ENCODE peak calls at places on chromosomes 12 and 14, in seven cellular contexts. N is lung, H is gastrocnemius medialis, O is heart right ventricle, P is transverse colon, G is GM23248, W is aorta. Q is an unnamed sample. For H3K4me1, the result is how much of the 10 kb centered on the place peaks cover.

GRCh38 chr12:122894173-122895121 is 1.5 kb downstream of the VPS37B start:
- DNase-seq in P (peak), W (no peak), H (no peak), N (peak), O (no peak), G (peak), Q (no peak)

GRCh38 chr12:84803661-84804060 is 108.9 kb downstream of the SLC6A15 start:
- DNase-seq in W (no peak), P (no peak), G (no peak), N (no peak), H (no peak), O (no peak), Q (no peak)

GRCh38 chr14:31835049-31835448 is 242.1 kb upstream of the ARHGAP5 start:
- DNase-seq in G (peak), H (no peak), P (no peak), O (no peak), W (no peak), N (no peak), Q (no peak)

GRCh38 chr14:77023001-77023996 is 5.2 kb downstream of the IRF2BPL start:
- DNase-seq in H (no peak), G (peak), O (no peak), W (peak), N (no peak), P (peak), Q (no peak)

GRCh38 chr12:114784526-114784925 is 100.6 kb upstream of the TBX3 start:
- DNase-seq in O (no peak), P (no peak), W (no peak), G (no peak), N (no peak), H (no peak), Q (peak)

GRCh38 chr14:104299993-104300761 is 161.8 kb downstream of the KIF26A start:
- DNase-seq in W (peak), P (no peak), N (no peak), G (no peak), H (no peak), O (peak), Q (no peak)

GRCh38 chr12:5395443-5396401 is 36.2 kb upstream of the NTF3 start:
- DNase-seq in H (no peak), P (no peak), W (no peak), G (no peak), N (no peak), O (no peak), Q (no peak)

GRCh38 chr14:29603721-29604120 is 323.9 kb downstream of the PRKD1 start:
- DNase-seq in W (no peak), G (no peak), N (no peak), H (no peak), O (no peak), P (no peak), Q (no peak)

GRCh38 chr12:79375050-79375449 is 315.7 kb downstream of the PAWR start:
- DNase-seq in H (no peak), G (no peak), P (no peak), W (no peak), N (no peak), O (no peak), Q (no peak)

GRCh38 chr12:25556136-25556535 is 3.1 kb upstream of the LMNTD1 start:
- DNase-seq in N (no peak), W (no peak), G (no peak), P (no peak), H (no peak), O (no peak), Q (no peak)

GRCh38 chr14:22147716-22148115 is 441.3 kb downstream of the DAD1 start:
- DNase-seq in N (no peak), G (no peak), O (no peak), P (no peak), W (no peak), H (no peak), Q (no peak)

DNA sequence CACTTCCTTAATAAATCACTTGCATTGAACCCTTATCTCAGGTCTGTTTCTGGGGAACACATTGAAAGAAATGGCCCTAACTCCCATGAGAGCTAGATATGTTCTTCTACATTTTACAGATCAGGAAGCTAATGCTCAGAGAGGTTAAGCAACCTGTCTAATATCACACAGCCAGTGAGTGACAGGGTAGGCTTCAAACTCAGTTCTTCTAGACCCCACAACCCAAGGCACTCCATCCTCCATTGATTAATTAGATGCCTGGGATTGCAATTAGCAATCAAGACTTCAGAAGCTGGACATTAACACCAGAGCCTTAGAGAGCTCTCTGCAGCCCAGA is 59.8 kb downstream of the C14orf132 start:
- DNase-seq in N (no peak), O (no peak), G (no peak), H (no peak), P (no peak), W (no peak), Q (no peak)
- H3K4me1 ChIP-seq in N (under half), O (under half), G (under half), H (under half), P (under half), W (under half), Q (under half)

GRCh38 chr14:95496690-95497241 is 19.7 kb downstream of the SYNE3 start:
- DNase-seq in W (peak), P (no peak), O (no peak), H (no peak), N (no peak), G (no peak), Q (no peak)

GRCh38 chr14:95495093-95495492 is 21.4 kb downstream of the SYNE3 start:
- DNase-seq in P (no peak), H (no peak), W (peak), N (no peak), O (no peak), G (no peak), Q (no peak)

GRCh38 chr14:95495538-95496025 is 20.9 kb downstream of the SYNE3 start:
- DNase-seq in P (peak), H (no peak), W (peak), O (no peak), G (no peak), N (no peak), Q (no peak)

GRCh38 chr14:95497561-95498011 is 18.9 kb downstream of the SYNE3 start:
- DNase-seq in P (no peak), N (no peak), G (no peak), O (no peak), H (no peak), W (peak), Q (no peak)

GRCh38 chr14:95496111-95496681 is 20.3 kb downstream of the SYNE3 start:
- DNase-seq in P (no peak), W (peak), N (no peak), H (no peak), G (peak), O (no peak), Q (no peak)
- H3K27ac ChIP-seq in P (peak), W (no peak), N (peak), H (peak), G (no peak), O (peak), Q (no peak)

DNA sequence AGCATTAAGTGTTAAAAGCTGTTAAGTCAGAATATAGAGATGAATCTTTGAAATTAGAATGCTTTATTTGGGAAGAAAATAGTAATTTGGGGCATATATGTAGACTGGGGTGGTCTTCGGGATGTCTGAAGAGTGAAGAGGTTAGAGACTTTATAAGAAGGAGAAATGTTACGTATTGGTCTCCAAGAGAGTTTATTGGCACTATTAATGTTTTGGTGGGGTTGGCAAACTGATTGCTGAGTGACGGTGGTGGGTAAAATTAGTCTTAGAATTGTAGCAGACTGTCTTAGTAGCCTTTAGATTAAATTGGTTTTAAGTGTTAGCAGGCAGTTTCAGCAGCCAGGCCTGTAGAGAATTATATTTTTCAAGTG is 4.9 kb upstream of the ATP23 start:
- DNase-seq in G (no peak), H (no peak), O (no peak), N (no peak), W (no peak), P (no peak), Q (no peak)
- H3K4me3 ChIP-seq in G (peak), H (peak), O (peak), N (no peak), W (peak), P (peak), Q (no peak)

DNA sequence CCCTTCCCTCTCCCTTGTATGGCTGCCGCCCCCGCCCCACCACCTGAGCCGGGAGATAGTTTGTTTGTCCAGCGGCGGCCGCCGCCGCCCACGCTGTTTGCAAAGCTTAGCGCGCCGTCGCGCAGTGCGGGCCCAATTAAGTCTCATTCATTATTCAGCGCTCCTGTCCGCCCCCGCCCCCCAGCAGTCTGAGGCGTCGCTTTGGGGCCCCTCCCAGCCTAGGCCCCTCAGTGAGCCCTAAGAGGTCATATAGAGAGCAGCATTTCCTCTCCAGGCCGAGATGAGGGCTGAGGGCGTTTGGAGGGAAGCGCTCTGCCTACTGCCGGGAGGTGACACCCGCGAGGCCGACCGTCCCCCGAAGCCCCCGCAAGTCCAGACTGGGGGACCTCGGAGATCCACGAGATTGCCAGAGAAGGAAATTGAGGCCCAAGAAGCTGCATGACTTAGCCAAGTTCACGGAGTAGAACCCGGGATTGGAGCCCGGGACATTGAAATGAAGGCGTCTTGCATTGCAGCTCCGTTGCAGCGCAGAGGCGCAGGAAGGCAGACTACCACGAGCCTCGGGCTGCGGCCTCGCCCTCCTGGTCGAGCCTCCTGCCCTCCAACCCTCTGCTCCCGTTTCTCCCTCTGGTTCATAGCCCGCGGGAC is at the start of gene DNAJC22:
- DNase-seq in H (no peak), G (peak), P (peak), W (no peak), O (no peak), N (no peak), Q (no peak)
- H3K4me1 ChIP-seq in H (under half), G (under half), P (under half), W (under half), O (half or more), N (under half), Q (under half)

GRCh38 chr14:58398495-58398894 is 2.8 kb downstream of the TOMM20L start:
- DNase-seq in N (no peak), P (no peak), H (no peak), G (no peak), O (no peak), W (no peak), Q (no peak)

GRCh38 chr14:58395815-58396626 is at the start of gene TOMM20L:
- DNase-seq in W (peak), H (peak), N (peak), O (peak), P (peak), G (peak), Q (peak)

GRCh38 chr14:58401587-58401986 is 5.9 kb downstream of the TOMM20L start:
- DNase-seq in N (no peak), W (no peak), G (no peak), O (no peak), P (no peak), H (no peak), Q (no peak)

GRCh38 chr14:58395565-58395814 is 240 bp upstream of the TOMM20L start:
- DNase-seq in O (no peak), W (no peak), P (no peak), H (no peak), N (no peak), G (no peak), Q (no peak)

GRCh38 chr14:58398895-58399294 is 3.2 kb downstream of the TOMM20L start:
- DNase-seq in O (no peak), P (no peak), H (no peak), N (no peak), W (no peak), G (no peak), Q (no peak)
- H3K27ac ChIP-seq in O (no peak), P (no peak), H (no peak), N (no peak), W (no peak), G (no peak), Q (no peak)

GRCh38 chr12:47222960-47223847 is 143.4 kb upstream of the AMIGO2 start:
- DNase-seq in O (no peak), H (no peak), P (no peak), W (no peak), N (no peak), G (no peak), Q (no peak)

GRCh38 chr12:47219243-47219642 is 139.5 kb upstream of the AMIGO2 start:
- DNase-seq in H (no peak), G (peak), N (no peak), W (no peak), O (no peak), P (no peak), Q (no peak)

GRCh38 chr12:47223848-47224213 is 144.1 kb upstream of the AMIGO2 start:
- DNase-seq in O (peak), H (no peak), P (peak), G (no peak), N (no peak), W (no peak), Q (peak)

GRCh38 chr12:47222592-47222959 is 142.8 kb upstream of the AMIGO2 start:
- DNase-seq in O (no peak), P (no peak), G (no peak), H (no peak), W (no peak), N (no peak), Q (no peak)

GRCh38 chr12:47221256-47222023 is 141.7 kb upstream of the AMIGO2 start:
- DNase-seq in G (no peak), H (no peak), O (no peak), W (no peak), P (no peak), N (no peak), Q (no peak)
- H3K4me3 ChIP-seq in G (no peak), H (no peak), O (no peak), W (no peak), P (no peak), N (no peak), Q (no peak)

DNA sequence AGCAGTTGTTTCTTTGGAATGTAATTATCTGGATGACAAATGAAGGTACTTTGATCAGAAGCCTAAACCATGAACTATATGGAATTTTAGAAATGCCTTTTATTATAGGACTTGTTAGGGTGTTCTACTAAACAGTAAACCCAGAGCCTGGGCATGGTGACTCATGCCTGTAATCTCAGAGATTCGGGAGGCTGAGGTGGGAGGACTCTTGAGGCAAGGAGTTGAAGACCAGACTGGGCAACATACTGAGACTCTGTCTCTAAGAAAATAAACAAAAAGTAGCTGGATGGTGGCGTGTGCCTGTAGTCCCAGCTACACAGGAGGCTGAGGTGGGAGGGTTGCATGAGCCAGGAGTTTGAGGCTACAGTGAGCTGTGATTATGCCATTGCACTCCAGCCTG is 23.9 kb downstream of the PALS1 start:
- DNase-seq in G (no peak), H (no peak), P (no peak), N (no peak), O (no peak), W (no peak), Q (no peak)
- H3K4me1 ChIP-seq in G (under half), H (half or more), P (under half), N (under half), O (under half), W (under half), Q (under half)

DNA sequence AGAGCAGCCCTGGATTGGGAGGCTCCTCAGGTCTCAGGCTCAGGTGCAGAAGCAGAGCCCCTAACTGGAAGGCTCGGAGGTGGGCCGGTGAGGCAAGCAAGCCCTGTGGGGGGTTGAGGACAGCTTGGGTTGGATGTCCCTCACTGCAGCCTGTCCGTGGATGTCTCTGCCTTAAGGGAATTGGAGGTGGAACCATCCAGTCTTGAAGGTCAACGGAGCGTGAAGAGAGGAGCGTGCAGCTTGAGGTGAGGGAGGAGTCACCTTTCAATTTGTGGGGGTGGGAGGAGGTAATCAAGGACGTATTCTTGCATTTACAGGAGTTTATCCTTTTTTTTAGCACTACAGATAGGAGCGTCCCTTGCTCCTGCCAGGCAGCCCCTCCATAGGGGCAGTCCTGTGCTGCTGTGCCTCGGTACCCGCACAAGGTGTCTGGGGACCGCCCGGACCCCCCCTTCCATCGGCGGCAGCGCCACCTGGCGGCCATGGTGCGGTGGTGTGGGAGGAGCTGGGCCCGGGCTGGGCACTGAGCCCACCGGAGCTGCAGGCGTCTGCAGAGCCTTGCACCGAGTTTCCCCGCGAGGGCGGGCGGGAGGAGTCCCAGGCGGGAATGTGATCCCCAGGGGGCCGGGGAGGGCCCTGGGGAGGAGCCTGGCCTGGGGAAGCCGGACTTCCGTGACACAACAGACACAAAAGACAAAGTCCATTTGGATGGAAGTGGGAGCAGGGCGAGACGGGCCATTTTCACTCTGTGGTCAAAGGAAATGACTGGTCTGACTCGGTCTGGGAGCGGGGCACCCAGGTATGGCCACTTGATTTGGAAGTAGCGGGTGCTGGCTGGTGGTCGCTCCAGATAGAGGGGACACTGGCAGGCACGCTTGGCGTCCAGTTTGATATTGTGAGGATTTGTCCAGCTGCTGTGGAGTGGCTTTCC is 884 bp downstream of the DNAJC22 start:
- DNase-seq in O (peak), W (peak), N (peak), P (peak), G (peak), H (peak), Q (peak)
- H3K27ac ChIP-seq in O (no peak), W (no peak), N (no peak), P (peak), G (no peak), H (no peak), Q (no peak)